ENCODE peak calls at places on chromosome 13, in five cellular contexts. G, E, U, R and N are unnamed samples.

GRCh38 chr13:30388401-30389283 is 33.7 kb upstream of the UBE2L5 start:
- DNase-seq in G (peak), E (no peak), U (no peak), R (no peak), N (no peak)

GRCh38 chr13:25231537-25231936 is 55.8 kb downstream of the MTMR6 start:
- DNase-seq in G (no peak), E (no peak), U (no peak), R (no peak), N (no peak)

GRCh38 chr13:41652735-41653361 is 195.5 kb downstream of the RGCC start:
- DNase-seq in G (peak), R (no peak), E (peak), U (peak), N (peak)

GRCh38 chr13:79289557-79289956 is 116.5 kb downstream of the RBM26 start:
- DNase-seq in U (no peak), R (no peak), G (no peak), E (no peak), N (no peak)

GRCh38 chr13:89567025-89567424 is 1780.5 kb upstream of the MIR17HG start:
- DNase-seq in U (no peak), E (no peak), G (no peak), R (no peak), N (no peak)

GRCh38 chr13:110907951-110908898 is 6.6 kb downstream of the ANKRD10 start:
- DNase-seq in E (peak), R (no peak), G (no peak), U (no peak), N (no peak)

GRCh38 chr13:113052206-113052605 is 53.4 kb upstream of the F7 start:
- DNase-seq in G (no peak), E (no peak), R (no peak), U (no peak), N (no peak)

GRCh38 chr13:27536361-27537101 is 83.8 kb downstream of the LNX2 start:
- DNase-seq in G (no peak), R (no peak), U (no peak), E (no peak), N (no peak)

GRCh38 chr13:65336916-65337315 is 1893.2 kb downstream of the PCDH9 start:
- DNase-seq in R (no peak), G (peak), E (peak), U (no peak), N (no peak)